ENCODE peak calls at places on chromosomes 1 and 21, in five cellular contexts. W is globus pallidus, T is nephron progenitor cell, V is A549, F is MV-4-11. D is an unnamed sample.

GRCh38 chr1:152013664-152014237 is 20.1 kb upstream of the S100A10 start:
- DNase-seq in V (peak), W (no peak), T (peak), F (peak), D (no peak)

GRCh38 chr1:220810179-220810653 is 23.5 kb downstream of the MTARC1 start:
- DNase-seq in V (peak), F (peak), T (peak), W (peak), D (peak)

GRCh38 chr1:235758931-235759330 is 107.8 kb downstream of the LYST start:
- DNase-seq in V (no peak), T (no peak), F (no peak), W (no peak), D (no peak)

GRCh38 chr1:54305906-54306514 is 100.2 kb downstream of the SSBP3 start:
- DNase-seq in V (no peak), T (no peak), W (no peak), F (no peak), D (no peak)

GRCh38 chr1:7589774-7590425 is 181.2 kb upstream of the VAMP3 start:
- DNase-seq in W (no peak), V (no peak), F (no peak), T (peak), D (no peak)

GRCh38 chr1:174723815-174724214 is 275.9 kb upstream of the CACYBP start:
- DNase-seq in F (no peak), T (no peak), W (no peak), V (no peak), D (no peak)

GRCh38 chr21:30839304-30839703 is 9.7 kb upstream of the KRTAP7-1 start:
- DNase-seq in T (peak), F (peak), W (peak), V (peak), D (no peak)

GRCh38 chr1:179925302-179925701 is 29.3 kb upstream of the CEP350 start:
- DNase-seq in W (no peak), T (no peak), V (no peak), F (no peak), D (no peak)

GRCh38 chr1:43381609-43382008 is 8.0 kb downstream of the MED8 start:
- DNase-seq in V (no peak), T (no peak), W (no peak), F (peak), D (peak)

GRCh38 chr1:163932901-163933300 is 611.1 kb downstream of the NUF2 start:
- DNase-seq in T (no peak), F (no peak), V (no peak), W (no peak), D (no peak)

GRCh38 chr1:205593967-205594366 is 37.8 kb downstream of the ELK4 start:
- DNase-seq in T (no peak), F (no peak), W (no peak), V (no peak), D (no peak)

GRCh38 chr1:37945743-37946702 is 830 bp downstream of the INPP5B start:
- DNase-seq in F (peak), W (peak), V (peak), T (peak), D (peak)

GRCh38 chr1:12496154-12496961 is 121.7 kb downstream of the DHRS3 start:
- DNase-seq in W (no peak), V (no peak), F (peak), T (no peak), D (no peak)

GRCh38 chr1:41282679-41283317 is 40.7 kb upstream of the SCMH1 start:
- DNase-seq in V (peak), F (peak), T (peak), W (no peak), D (peak)

GRCh38 chr1:24966121-24966723 is 36.1 kb upstream of the RUNX3 start:
- DNase-seq in V (no peak), F (peak), T (no peak), W (no peak), D (no peak)

GRCh38 chr1:28208818-28209441 is 23.9 kb downstream of the DNAJC8 start:
- DNase-seq in V (peak), F (peak), W (peak), T (peak), D (peak)

GRCh38 chr21:35086357-35086756 is 37.3 kb upstream of the RUNX1 start:
- DNase-seq in T (no peak), F (no peak), W (no peak), V (no peak), D (no peak)

GRCh38 chr1:87200875-87201638 is 127.6 kb upstream of the LMO4 start:
- DNase-seq in V (no peak), F (no peak), T (no peak), W (no peak), D (no peak)

GRCh38 chr1:98926597-98926996 is 78.1 kb downstream of the PLPPR5 start:
- DNase-seq in F (no peak), T (no peak), V (no peak), W (no peak), D (no peak)

D was measured in midbrain.